ENCODE peak calls at places on chromosomes 16 and 17, in five cellular contexts. B, Z, E, Q and F are unnamed samples.

GRCh38 chr17:81049973-81050551 is 15.1 kb downstream of the BAIAP2 start:
- DNase-seq in B (no peak), Z (no peak), E (peak), Q (peak), F (no peak)

GRCh38 chr17:61627125-61627524 is 36.1 kb upstream of the NACA2 start:
- DNase-seq in B (no peak), Z (no peak), E (no peak), Q (no peak), F (no peak)

GRCh38 chr16:70381604-70382342 is 35.1 kb downstream of the DDX19A start:
- DNase-seq in B (no peak), Z (no peak), E (no peak), Q (peak), F (no peak)

GRCh38 chr17:50884354-50885311 is 18.5 kb upstream of the TOB1 start:
- DNase-seq in B (no peak), Z (no peak), E (peak), Q (peak), F (no peak)

GRCh38 chr17:40325156-40326013 is 16.4 kb downstream of the RARA start:
- DNase-seq in B (no peak), Z (peak), E (no peak), Q (peak), F (no peak)

GRCh38 chr17:40340880-40341807 is 23.4 kb downstream of the GJD3 start:
- DNase-seq in B (peak), Z (peak), E (peak), Q (peak), F (peak)

GRCh38 chr17:65684631-65685030 is 123.2 kb upstream of the AXIN2 start:
- DNase-seq in B (no peak), Z (no peak), E (no peak), Q (no peak), F (no peak)

GRCh38 chr17:34637548-34638525 is 58.5 kb downstream of the TMEM132E start:
- DNase-seq in B (peak), Z (peak), E (peak), Q (peak), F (peak)

GRCh38 chr16:4376820-4377572 is 5.3 kb downstream of the VASN start:
- DNase-seq in B (no peak), Z (no peak), E (no peak), Q (no peak), F (no peak)

GRCh38 chr16:58409316-58409973 is 17.2 kb downstream of the GINS3 start:
- DNase-seq in B (no peak), Z (no peak), E (no peak), Q (no peak), F (no peak)

GRCh38 chr17:63349478-63350000 is 96.6 kb downstream of the CYB561 start:
- DNase-seq in B (no peak), Z (no peak), E (no peak), Q (no peak), F (no peak)

GRCh38 chr17:79974786-79975497 is 60.7 kb downstream of the TBC1D16 start:
- DNase-seq in B (peak), Z (peak), E (no peak), Q (no peak), F (no peak)

GRCh38 chr16:23113185-23113584 is 36.1 kb downstream of the USP31 start:
- DNase-seq in B (no peak), Z (no peak), E (no peak), Q (no peak), F (no peak)

GRCh38 chr16:25788637-25789036 is 96.9 kb downstream of the HS3ST4 start:
- DNase-seq in B (no peak), Z (no peak), E (no peak), Q (no peak), F (no peak)

DNA sequence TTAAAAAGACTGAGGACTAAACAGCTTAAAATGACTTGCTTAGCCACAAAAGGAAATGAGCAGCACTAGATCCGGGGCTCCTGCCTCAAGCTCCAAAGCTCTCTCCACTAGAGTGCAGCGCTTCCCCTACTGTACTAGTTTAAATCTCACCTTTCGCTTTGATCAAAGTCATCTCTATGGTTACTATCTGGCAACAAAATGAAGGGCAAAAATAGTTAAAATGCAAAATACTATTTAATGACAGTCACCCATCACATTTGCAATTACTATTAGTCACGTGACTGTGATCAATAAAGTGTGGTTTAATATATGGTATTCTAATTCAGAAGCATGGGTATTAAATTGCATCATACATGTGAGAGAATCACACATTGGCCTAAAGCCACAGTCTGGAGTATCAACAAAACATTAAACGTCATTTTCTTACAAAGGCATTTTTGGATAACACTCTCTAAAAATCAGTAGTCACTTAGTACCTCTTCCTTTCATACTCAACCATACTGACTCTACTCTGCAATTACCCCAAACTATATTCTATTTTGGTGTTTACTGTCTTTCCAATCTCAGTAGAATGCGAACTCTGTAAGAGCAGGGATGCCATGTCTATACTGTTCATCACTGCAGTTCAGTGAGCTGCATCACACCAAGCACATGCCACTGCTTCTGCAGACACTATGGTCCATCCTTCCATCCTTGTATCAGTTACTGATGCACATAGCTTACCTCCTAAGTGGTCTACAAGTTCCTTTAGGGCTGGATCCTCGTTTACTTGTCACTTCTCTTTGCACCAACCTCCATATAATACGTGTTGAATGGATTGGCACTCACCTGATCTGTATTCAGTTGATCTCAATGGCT is 6.2 kb downstream of the PSMD12 start:
- DNase-seq in B (no peak), Z (no peak), E (peak), Q (no peak), F (no peak)
- TF ChIP-seq CTCF in B (no peak), Z (no peak), E (no peak), Q (no peak), F (no peak)

DNA sequence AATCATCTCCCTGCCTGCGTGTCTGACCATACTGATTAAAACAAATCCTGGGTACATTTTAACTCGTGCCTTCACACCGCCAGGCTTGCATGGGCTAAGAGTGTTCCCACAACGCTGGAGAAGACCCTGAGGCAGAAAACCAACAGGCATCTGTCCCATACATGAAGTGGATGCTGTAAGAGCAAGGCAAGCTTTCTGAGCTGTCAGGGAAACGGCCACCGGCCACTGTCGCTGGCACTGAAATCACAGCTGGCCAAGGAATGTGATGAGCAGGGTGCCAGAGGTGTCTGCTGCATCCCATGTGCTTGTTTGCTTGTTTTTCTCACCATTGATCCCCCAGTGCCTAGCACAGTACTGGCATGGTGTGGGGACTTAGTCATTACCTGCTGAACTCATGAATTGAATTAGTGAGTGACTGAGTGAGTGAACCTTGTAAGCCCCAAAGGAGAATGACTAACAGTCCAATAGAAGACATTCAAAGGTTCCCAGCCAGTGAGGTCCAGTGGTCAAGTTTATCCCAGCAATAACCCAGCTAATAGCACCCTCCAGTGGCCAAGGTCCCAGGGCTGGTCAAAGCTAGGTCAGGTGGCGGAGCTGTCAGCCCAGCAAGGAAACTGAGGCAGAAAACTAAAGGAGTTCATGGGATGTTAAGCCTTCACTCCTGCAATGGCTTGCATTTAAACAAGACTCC is 92.7 kb upstream of the CDH5 start:
- DNase-seq in B (peak), Z (no peak), E (peak), Q (no peak), F (no peak)
- TF ChIP-seq CTCF in B (no peak), Z (no peak), E (peak), Q (no peak), F (no peak)

GRCh38 chr16:56603589-56603988 is 4.8 kb upstream of the MT2A start:
- DNase-seq in B (peak), Z (no peak), E (peak), Q (peak), F (no peak)
- TF ChIP-seq CTCF in B (no peak), Z (no peak), E (peak), Q (peak), F (no peak)

DNA sequence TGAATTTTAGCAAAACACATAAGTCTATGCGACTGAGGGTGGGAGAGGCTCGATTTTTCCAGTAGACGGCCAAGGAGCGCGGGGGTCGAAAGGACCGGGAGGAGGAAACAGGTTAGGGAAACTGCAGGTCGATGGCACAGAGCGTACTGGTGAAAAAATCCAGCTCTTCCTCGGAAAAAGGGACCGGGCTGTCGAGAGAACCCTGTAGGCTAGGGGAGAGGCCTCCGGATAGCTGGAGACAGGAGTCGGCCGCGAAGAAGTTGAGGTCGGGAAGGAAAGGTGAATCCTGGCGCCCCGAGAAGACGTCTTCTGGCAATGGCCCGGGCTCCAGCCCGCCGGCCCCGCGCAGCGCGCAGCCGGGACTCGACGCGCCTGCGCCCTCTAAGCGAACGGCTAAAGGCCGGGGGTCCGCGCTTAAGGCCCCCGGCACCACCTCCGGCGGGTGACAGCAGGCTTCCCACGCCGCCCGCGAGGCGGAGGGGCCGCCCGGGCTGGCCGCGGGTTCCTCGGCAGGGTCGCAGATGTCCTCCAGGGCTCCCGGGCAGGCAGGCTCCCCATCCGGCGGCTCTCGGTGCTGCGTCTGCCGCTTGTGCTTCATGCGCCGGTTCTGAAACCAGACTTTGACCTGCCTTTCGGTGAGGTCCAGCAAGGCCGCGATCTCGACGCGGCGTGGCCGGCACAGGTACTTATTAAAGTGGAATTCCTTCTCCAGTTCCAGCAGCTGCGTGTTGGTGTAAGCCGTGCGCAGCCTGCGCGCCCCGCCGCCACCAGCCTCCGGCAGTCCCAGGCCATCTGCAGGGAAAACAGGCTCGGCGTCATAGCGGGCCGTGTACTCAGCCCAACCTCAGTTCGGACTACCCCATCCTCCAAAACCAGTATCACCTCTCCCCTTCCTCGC is 1.7 kb downstream of the HOXB2 start:
- DNase-seq in B (peak), Z (peak), E (peak), Q (no peak), F (peak)
- TF ChIP-seq CTCF in B (no peak), Z (no peak), E (no peak), Q (peak), F (no peak)

DNA sequence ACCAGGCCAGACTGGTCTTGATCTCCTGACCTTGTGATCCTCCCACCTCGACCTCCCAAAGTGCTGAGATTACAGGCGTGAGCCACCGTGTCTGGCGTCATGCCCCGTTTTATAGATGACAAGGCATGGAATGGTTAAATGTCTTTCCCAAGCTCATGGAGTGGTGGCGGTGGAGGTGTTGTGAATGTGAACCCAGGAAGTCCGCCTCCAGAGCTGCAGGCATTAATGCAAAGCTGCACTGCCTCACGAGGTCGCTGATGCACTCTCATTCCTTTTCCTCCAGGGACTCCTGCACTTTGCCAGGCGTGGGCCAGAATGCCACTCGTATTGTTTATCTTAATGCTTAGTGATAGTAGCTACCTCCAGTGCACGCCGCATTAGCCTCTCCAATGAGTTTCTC is 149.6 kb downstream of the WWOX start:
- DNase-seq in B (peak), Z (no peak), E (peak), Q (peak), F (no peak)
- TF ChIP-seq CTCF in B (no peak), Z (no peak), E (peak), Q (no peak), F (no peak)

GRCh38 chr17:37609170-37610040 is at the start of gene SYNRG:
- DNase-seq in B (peak), Z (peak), E (peak), Q (peak), F (peak)
- TF ChIP-seq CTCF in B (no peak), Z (no peak), E (peak), Q (peak), F (no peak)